ENCODE peak calls at places on chromosomes 3 and 15, in seven cellular contexts. N, X, U, C, H, W and P are unnamed samples.

GRCh38 chr3:52069891-52070290 is 13.5 kb upstream of the DUSP7 start:
- DNase-seq in N (no peak), X (no peak), U (no peak), C (no peak), H (no peak), W (no peak), P (no peak)

GRCh38 chr3:197891-198491 is 1.4 kb downstream of the CHL1 start:
- DNase-seq in N (peak), X (peak), U (peak), C (no peak), H (no peak), W (no peak), P (no peak)

GRCh38 chr3:47664519-47664918 is 85.9 kb upstream of the CSPG5 start:
- DNase-seq in N (peak), X (no peak), U (no peak), C (no peak), H (no peak), W (peak), P (no peak)

GRCh38 chr15:50675524-50676144 is 11.0 kb downstream of the TRPM7 start:
- DNase-seq in N (peak), X (no peak), U (no peak), C (peak), H (no peak), W (peak), P (no peak)

GRCh38 chr3:173109143-173109542 is 31.9 kb downstream of the SPATA16 start:
- DNase-seq in N (no peak), X (no peak), U (no peak), C (no peak), H (no peak), W (no peak), P (no peak)

GRCh38 chr3:187808466-187809291 is 63.4 kb upstream of the BCL6 start:
- DNase-seq in N (no peak), X (no peak), U (no peak), C (no peak), H (no peak), W (no peak), P (no peak)

GRCh38 chr15:85097706-85098105 is 116.0 kb downstream of the PDE8A start:
- DNase-seq in N (no peak), X (no peak), U (no peak), C (no peak), H (no peak), W (peak), P (no peak)

GRCh38 chr3:151227438-151228290 is 24.6 kb upstream of the GPR171 start:
- DNase-seq in N (peak), X (peak), U (peak), C (peak), H (peak), W (peak), P (peak)

GRCh38 chr15:74332011-74332410 is 35.4 kb downstream of the CYP11A1 start:
- DNase-seq in N (no peak), X (no peak), U (no peak), C (no peak), H (no peak), W (no peak), P (no peak)

GRCh38 chr15:42992626-42993025 is 72.0 kb upstream of the TTBK2 start:
- DNase-seq in N (no peak), X (no peak), U (no peak), C (peak), H (no peak), W (no peak), P (no peak)

GRCh38 chr3:37554364-37554763 is 307.3 kb upstream of the CTDSPL start:
- DNase-seq in N (peak), X (no peak), U (no peak), C (no peak), H (no peak), W (no peak), P (no peak)

GRCh38 chr15:72342385-72342784 is 22.4 kb upstream of the CELF6 start:
- DNase-seq in N (peak), X (no peak), U (no peak), C (peak), H (no peak), W (no peak), P (no peak)

GRCh38 chr3:42043116-42043796 is 47.9 kb upstream of the TRAK1 start:
- DNase-seq in N (no peak), X (no peak), U (no peak), C (peak), H (no peak), W (no peak), P (no peak)

GRCh38 chr3:67384790-67385397 is 269.5 kb downstream of the SUCLG2 start:
- DNase-seq in N (peak), X (peak), U (peak), C (peak), H (peak), W (no peak), P (peak)

GRCh38 chr15:65310431-65311137 is 6.1 kb downstream of the RNU5B-1 start:
- DNase-seq in N (no peak), X (no peak), U (no peak), C (no peak), H (no peak), W (no peak), P (no peak)

GRCh38 chr15:88624156-88624970 is 3.2 kb downstream of the AEN start:
- DNase-seq in N (peak), X (peak), U (no peak), C (peak), H (no peak), W (no peak), P (peak)

GRCh38 chr3:129940086-129940485 is 34.4 kb upstream of the TRH start:
- DNase-seq in N (no peak), X (no peak), U (no peak), C (no peak), H (no peak), W (peak), P (no peak)

GRCh38 chr3:129938140-129938930 is 36.2 kb upstream of the TRH start:
- DNase-seq in N (no peak), X (no peak), U (no peak), C (no peak), H (no peak), W (no peak), P (no peak)

GRCh38 chr3:129934234-129935123 is 40.0 kb upstream of the TRH start:
- DNase-seq in N (peak), X (peak), U (peak), C (peak), H (no peak), W (no peak), P (peak)

GRCh38 chr3:129936757-129937156 is 37.8 kb upstream of the TRH start:
- DNase-seq in N (no peak), X (no peak), U (no peak), C (peak), H (no peak), W (peak), P (no peak)

DNA sequence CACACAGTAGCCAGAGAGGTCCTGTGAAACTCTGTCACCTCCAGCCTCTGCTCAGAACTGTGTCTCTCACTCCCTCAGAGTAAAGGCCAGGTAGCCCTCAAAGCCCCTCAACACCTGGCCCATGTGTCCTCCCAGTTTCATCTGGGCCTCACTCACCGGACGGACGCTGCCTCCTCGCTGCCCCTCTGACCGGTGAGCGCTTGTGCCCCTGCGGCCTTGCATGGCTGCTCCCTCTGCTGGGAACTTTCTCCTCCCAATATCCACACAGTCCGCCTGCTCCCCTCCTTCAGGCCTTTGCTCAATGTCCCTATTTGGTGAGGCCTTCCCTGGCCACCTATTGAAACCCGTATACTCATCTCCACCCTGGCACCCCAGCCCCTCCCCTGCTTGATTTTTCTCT is 36.8 kb upstream of the TRH start:
- DNase-seq in N (no peak), X (no peak), U (no peak), C (no peak), H (no peak), W (no peak), P (no peak)
- TF ChIP-seq CTCF in N (no peak), X (no peak), U (no peak), C (no peak), H (no peak), W (no peak), P (no peak)

GRCh38 chr3:53747559-53747958 is 98.7 kb downstream of the CHDH start:
- DNase-seq in N (no peak), X (no peak), U (no peak), C (no peak), H (no peak), W (no peak), P (no peak)

GRCh38 chr3:53739926-53740325 is 106.3 kb downstream of the CHDH start:
- DNase-seq in N (no peak), X (no peak), U (no peak), C (no peak), H (no peak), W (no peak), P (no peak)

GRCh38 chr3:53748512-53749271 is 97.5 kb downstream of the CHDH start:
- DNase-seq in N (peak), X (peak), U (no peak), C (no peak), H (no peak), W (no peak), P (peak)

GRCh38 chr3:53740946-53741345 is 105.3 kb downstream of the CHDH start:
- DNase-seq in N (no peak), X (no peak), U (no peak), C (no peak), H (no peak), W (no peak), P (no peak)

GRCh38 chr3:53744351-53744750 is 101.9 kb downstream of the CHDH start:
- DNase-seq in N (no peak), X (no peak), U (no peak), C (no peak), H (no peak), W (no peak), P (peak)
- TF ChIP-seq CTCF in N (no peak), X (no peak), U (no peak), C (no peak), H (no peak), W (no peak), P (no peak)

GRCh38 chr3:126737527-126737926 is 33.5 kb downstream of the CHCHD6 start:
- DNase-seq in N (no peak), X (no peak), U (no peak), C (no peak), H (no peak), W (no peak), P (no peak)
- TF ChIP-seq CTCF in N (peak), X (no peak), U (no peak), C (no peak), H (no peak), W (peak), P (no peak)

GRCh38 chr3:128503751-128504532 is 10.9 kb upstream of the GATA2 start:
- DNase-seq in N (no peak), X (no peak), U (no peak), C (no peak), H (no peak), W (no peak), P (no peak)

GRCh38 chr3:128502712-128503111 is 9.7 kb upstream of the GATA2 start:
- DNase-seq in N (no peak), X (no peak), U (no peak), C (no peak), H (no peak), W (no peak), P (no peak)

GRCh38 chr3:128504533-128504915 is 11.5 kb upstream of the GATA2 start:
- DNase-seq in N (no peak), X (no peak), U (no peak), C (no peak), H (no peak), W (no peak), P (no peak)

GRCh38 chr3:128501431-128501830 is 8.4 kb upstream of the GATA2 start:
- DNase-seq in N (no peak), X (no peak), U (no peak), C (no peak), H (no peak), W (no peak), P (no peak)

GRCh38 chr3:128503164-128503651 is 10.2 kb upstream of the GATA2 start:
- DNase-seq in N (no peak), X (no peak), U (no peak), C (no peak), H (no peak), W (no peak), P (no peak)
- TF ChIP-seq CTCF in N (no peak), X (no peak), U (peak), C (peak), H (no peak), W (no peak), P (no peak)

GRCh38 chr3:127763337-127763736 is 59.0 kb downstream of the MGLL start:
- DNase-seq in N (no peak), X (no peak), U (no peak), C (no peak), H (no peak), W (no peak), P (no peak)

GRCh38 chr3:127763816-127764215 is 58.5 kb downstream of the MGLL start:
- DNase-seq in N (peak), X (no peak), U (no peak), C (no peak), H (no peak), W (no peak), P (no peak)

GRCh38 chr3:127761101-127761802 is 61.1 kb downstream of the MGLL start:
- DNase-seq in N (peak), X (no peak), U (no peak), C (no peak), H (no peak), W (no peak), P (peak)

GRCh38 chr3:127762787-127763105 is 59.6 kb downstream of the MGLL start:
- DNase-seq in N (no peak), X (no peak), U (no peak), C (no peak), H (no peak), W (no peak), P (no peak)

DNA sequence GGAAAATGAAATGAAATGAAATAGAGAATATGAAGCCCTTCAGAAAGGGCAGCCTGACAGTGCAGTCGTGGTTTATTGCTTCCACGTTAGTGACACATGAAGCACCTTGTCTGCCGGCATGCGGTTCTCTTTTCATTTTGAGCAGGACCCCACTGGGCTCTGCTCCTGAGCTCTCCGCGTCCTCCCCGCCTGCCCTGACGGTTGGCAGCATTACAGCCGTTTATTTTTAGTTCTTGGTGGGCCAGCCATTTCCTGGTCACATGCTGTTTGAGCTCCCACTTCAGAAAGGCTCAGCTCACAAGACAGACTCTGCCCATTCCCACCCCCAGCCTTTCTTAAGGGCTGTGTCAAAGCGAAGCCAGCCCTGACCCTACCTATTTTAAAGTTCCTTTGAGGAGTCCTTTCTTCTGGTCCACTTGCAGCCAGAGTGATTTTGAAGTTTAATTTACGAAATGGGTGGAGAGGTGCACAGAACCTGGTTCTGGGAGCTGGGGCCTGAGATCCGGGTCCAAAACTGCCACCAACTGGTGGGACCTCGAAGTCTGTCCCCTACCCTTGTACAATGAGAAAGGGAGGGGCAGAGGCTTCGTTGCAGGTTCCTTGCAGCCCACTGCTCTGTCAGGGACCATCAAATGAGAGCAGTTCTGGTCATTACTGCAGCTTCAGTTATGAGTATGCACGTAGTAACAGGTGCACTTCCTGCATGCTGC is 60.1 kb downstream of the MGLL start:
- DNase-seq in N (peak), X (peak), U (no peak), C (peak), H (no peak), W (no peak), P (peak)
- TF ChIP-seq CTCF in N (no peak), X (no peak), U (no peak), C (no peak), H (no peak), W (no peak), P (no peak)